ENCODE peak calls at places on chromosomes 1 and 21, in four cellular contexts. O, R, W and D are unnamed samples.

GRCh38 chr1:17531682-17532487 is 7.6 kb upstream of the ARHGEF10L start:
- DNase-seq in O (peak), W (peak), R (peak), D (no peak)

GRCh38 chr1:51414811-51415210 is 84.4 kb upstream of the TTC39A start:
- DNase-seq in O (no peak), R (no peak), W (no peak), D (no peak)

GRCh38 chr1:52139817-52140540 is 1.9 kb upstream of the ZFYVE9 start:
- DNase-seq in W (no peak), R (peak), O (no peak), D (peak)

GRCh38 chr1:183956559-183957188 is 80.9 kb downstream of the COLGALT2 start:
- DNase-seq in O (no peak), W (no peak), R (peak), D (peak)

GRCh38 chr1:62849031-62849430 is 65.1 kb downstream of the ATG4C start:
- DNase-seq in W (no peak), O (no peak), R (no peak), D (no peak)

GRCh38 chr1:89938171-89939055 is 56.5 kb upstream of the ZNF326 start:
- DNase-seq in W (no peak), R (peak), O (no peak), D (no peak)

GRCh38 chr21:18801468-18801867 is 397.9 kb upstream of the TMPRSS15 start:
- DNase-seq in W (no peak), R (peak), O (no peak), D (peak)

GRCh38 chr1:86913399-86913895 is 479 bp downstream of the SELENOF start:
- DNase-seq in R (peak), O (no peak), W (peak), D (peak)

GRCh38 chr1:191669629-191670028 is 488.6 kb upstream of the RGS18 start:
- DNase-seq in W (no peak), R (peak), O (no peak), D (no peak)

GRCh38 chr1:169130683-169131082 is 24.2 kb downstream of the ATP1B1 start:
- DNase-seq in O (no peak), R (no peak), W (no peak), D (no peak)

GRCh38 chr1:57471995-57472394 is 48.1 kb upstream of the DAB1 start:
- DNase-seq in O (no peak), W (no peak), R (no peak), D (no peak)

GRCh38 chr1:37948841-37949240 is 2.0 kb upstream of the INPP5B start:
- DNase-seq in W (no peak), R (no peak), O (no peak), D (no peak)

GRCh38 chr1:192810253-192810880 is 1.5 kb downstream of the RGS2 start:
- DNase-seq in W (no peak), R (no peak), O (no peak), D (no peak)

GRCh38 chr1:59516881-59517280 is 220.0 kb downstream of the FGGY start:
- DNase-seq in W (no peak), O (no peak), R (peak), D (peak)

GRCh38 chr1:224287714-224288113 is 42.3 kb downstream of the NVL start:
- DNase-seq in O (no peak), W (no peak), R (no peak), D (no peak)

GRCh38 chr1:64686828-64687724 is 57.8 kb upstream of the RAVER2 start:
- DNase-seq in O (no peak), W (peak), R (peak), D (peak)

GRCh38 chr21:27024316-27024715 is 57.4 kb upstream of the ADAMTS5 start:
- DNase-seq in O (no peak), R (peak), W (no peak), D (peak)

GRCh38 chr1:218377143-218377660 is 32.1 kb downstream of the TGFB2 start:
- DNase-seq in O (no peak), R (peak), W (no peak), D (peak)

GRCh38 chr1:23592209-23592905 is 33.1 kb upstream of the ID3 start:
- DNase-seq in O (no peak), W (no peak), R (no peak), D (no peak)

GRCh38 chr1:235325854-235326253 is 2.1 kb downstream of the ARID4B start:
- DNase-seq in R (no peak), O (no peak), W (no peak), D (no peak)

GRCh38 chr1:109877320-109877771 is 33.3 kb upstream of the CSF1 start:
- DNase-seq in O (peak), R (peak), W (peak), D (peak)

GRCh38 chr1:236618507-236618906 is 14.2 kb upstream of the HEATR1 start:
- DNase-seq in W (no peak), R (no peak), O (no peak), D (no peak)

GRCh38 chr1:184624626-184625025 is 130.0 kb downstream of the EDEM3 start:
- DNase-seq in W (no peak), R (peak), O (no peak), D (no peak)

GRCh38 chr21:45971487-45972352 is 9.8 kb upstream of the COL6A1 start:
- DNase-seq in O (peak), W (no peak), R (peak), D (no peak)

GRCh38 chr1:67648582-67649326 is 36.2 kb upstream of the GADD45A start:
- DNase-seq in R (no peak), O (no peak), W (no peak), D (no peak)

GRCh38 chr1:10007161-10007560 is 10.1 kb downstream of the RBP7 start:
- DNase-seq in W (no peak), O (peak), R (no peak), D (no peak)

GRCh38 chr1:150889650-150890416 is 2.9 kb downstream of the CTXND2 start:
- DNase-seq in R (no peak), O (no peak), W (no peak), D (no peak)

GRCh38 chr1:55302972-55303371 is 87.8 kb upstream of the USP24 start:
- DNase-seq in R (no peak), O (no peak), W (no peak), D (no peak)

GRCh38 chr1:30225336-30225735 is 498.0 kb downstream of the MATN1 start:
- DNase-seq in R (no peak), O (no peak), W (no peak), D (no peak)

GRCh38 chr21:16353764-16354163 is 624.0 kb downstream of the USP25 start:
- DNase-seq in O (no peak), W (no peak), R (no peak), D (no peak)

GRCh38 chr1:23013657-23014056 is 2.0 kb downstream of the TEX46 start:
- DNase-seq in W (peak), O (no peak), R (peak), D (no peak)

GRCh38 chr1:230708631-230709580 is 5.0 kb downstream of the AGT start:
- DNase-seq in O (no peak), W (no peak), R (no peak), D (no peak)

GRCh38 chr1:206886831-206887230 is 10.4 kb upstream of the IL24 start:
- DNase-seq in R (no peak), O (no peak), W (no peak), D (no peak)

GRCh38 chr1:206885341-206886060 is 11.7 kb upstream of the IL24 start:
- DNase-seq in W (no peak), R (no peak), O (no peak), D (no peak)

GRCh38 chr1:206883160-206883559 is 14.1 kb upstream of the IL24 start:
- DNase-seq in W (no peak), O (no peak), R (no peak), D (no peak)

GRCh38 chr1:206882555-206882954 is 14.7 kb upstream of the IL24 start:
- DNase-seq in O (no peak), W (no peak), R (no peak), D (no peak)

DNA sequence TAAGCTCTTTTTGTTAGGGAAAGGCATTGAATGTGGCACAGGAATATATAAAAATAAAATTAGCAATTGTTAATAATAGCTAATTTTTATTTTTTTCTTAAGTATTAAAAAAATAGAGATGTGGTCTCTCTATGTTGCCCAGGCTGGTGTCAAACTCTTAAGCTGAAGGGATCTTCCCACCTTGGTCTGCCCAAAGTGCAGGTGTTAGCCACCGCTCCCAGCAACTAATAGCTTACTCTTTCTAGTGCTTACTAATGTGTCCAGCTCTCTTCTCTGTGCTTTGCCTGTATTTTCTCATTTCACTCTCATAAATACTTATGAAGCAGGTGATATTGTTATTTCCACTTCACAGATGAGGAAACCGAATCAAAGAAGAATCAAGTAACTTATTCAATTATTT is 13.4 kb upstream of the IL24 start:
- DNase-seq in R (no peak), W (no peak), O (no peak), D (no peak)
- H3K4me3 ChIP-seq in R (no peak), W (no peak), O (no peak), D (no peak)

GRCh38 chr1:924619-925323 is 1.0 kb downstream of the SAMD11 start:
- DNase-seq in W (peak), R (no peak), O (no peak), D (no peak)
- TF ChIP-seq CTCF in W (no peak), R (peak), O (no peak), D (no peak)

GRCh38 chr1:207333620-207334019 is 12.1 kb downstream of the CD55 start:
- DNase-seq in O (no peak), R (no peak), W (no peak), D (no peak)

GRCh38 chr1:207336559-207337467 is 15.3 kb downstream of the CD55 start:
- DNase-seq in O (no peak), W (no peak), R (peak), D (peak)

DNA sequence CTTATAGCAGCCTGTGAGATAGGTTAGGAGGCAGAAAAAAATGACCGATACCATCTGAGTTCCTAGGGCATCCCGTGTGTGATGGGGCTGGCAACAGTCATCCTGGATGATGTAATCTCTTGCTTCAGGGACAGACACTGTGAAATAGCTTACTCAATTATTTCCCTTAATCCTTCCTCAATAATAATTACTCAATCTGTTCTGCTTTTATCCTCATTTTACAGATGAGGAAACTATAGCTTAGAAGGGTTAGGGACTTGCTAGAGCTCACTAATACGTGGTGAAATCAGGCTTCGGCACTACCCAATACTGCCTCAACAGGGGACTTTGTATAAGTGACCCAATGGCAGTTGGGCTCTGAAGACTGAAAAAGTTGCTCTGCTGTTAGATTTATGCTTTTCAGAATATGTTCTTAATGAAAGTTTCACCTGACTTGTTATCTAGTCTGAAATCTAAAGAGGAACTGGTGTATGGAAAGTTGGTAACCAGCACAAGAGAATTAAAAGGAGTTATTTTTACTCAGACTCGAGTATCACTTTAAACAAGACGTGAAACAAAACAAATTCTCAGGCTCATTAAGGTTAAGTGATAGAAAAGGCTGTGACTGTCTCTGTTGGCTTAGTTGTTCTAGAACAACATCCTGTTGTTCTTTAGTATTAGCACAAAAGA is 14.4 kb downstream of the CD55 start:
- DNase-seq in R (no peak), W (no peak), O (no peak), D (no peak)
- H3K4me3 ChIP-seq in R (no peak), W (no peak), O (no peak), D (no peak)

GRCh38 chr1:95451054-95451453 is 217.0 kb downstream of the RWDD3 start:
- DNase-seq in W (no peak), O (no peak), R (no peak), D (no peak)
- TF ChIP-seq CTCF in W (no peak), O (no peak), R (no peak), D (no peak)

GRCh38 chr1:245751671-245752070 is 596.9 kb downstream of the KIF26B start:
- DNase-seq in W (no peak), O (no peak), R (peak), D (no peak)
- H3K4me3 ChIP-seq in W (no peak), O (no peak), R (no peak), D (no peak)

GRCh38 chr1:156923565-156924477 is 3.4 kb downstream of the LRRC71 start:
- DNase-seq in O (no peak), W (peak), R (no peak), D (no peak)

GRCh38 chr1:156921053-156921529 is 659 bp downstream of the LRRC71 start:
- DNase-seq in O (no peak), R (no peak), W (no peak), D (no peak)

GRCh38 chr1:156924478-156925153 is 4.2 kb downstream of the LRRC71 start:
- DNase-seq in O (no peak), W (no peak), R (no peak), D (no peak)

GRCh38 chr1:156922986-156923564 is 2.6 kb downstream of the LRRC71 start:
- DNase-seq in O (no peak), R (no peak), W (no peak), D (no peak)

GRCh38 chr1:156920233-156921052 is at the start of gene LRRC71:
- DNase-seq in O (peak), R (peak), W (peak), D (peak)
- TF ChIP-seq CTCF in O (peak), R (peak), W (peak), D (peak)

GRCh38 chr1:1775364-1776226 is 2.7 kb downstream of the NADK start:
- DNase-seq in R (no peak), W (no peak), O (no peak), D (no peak)
- H3K4me3 ChIP-seq in R (no peak), W (no peak), O (no peak), D (no peak)

DNA sequence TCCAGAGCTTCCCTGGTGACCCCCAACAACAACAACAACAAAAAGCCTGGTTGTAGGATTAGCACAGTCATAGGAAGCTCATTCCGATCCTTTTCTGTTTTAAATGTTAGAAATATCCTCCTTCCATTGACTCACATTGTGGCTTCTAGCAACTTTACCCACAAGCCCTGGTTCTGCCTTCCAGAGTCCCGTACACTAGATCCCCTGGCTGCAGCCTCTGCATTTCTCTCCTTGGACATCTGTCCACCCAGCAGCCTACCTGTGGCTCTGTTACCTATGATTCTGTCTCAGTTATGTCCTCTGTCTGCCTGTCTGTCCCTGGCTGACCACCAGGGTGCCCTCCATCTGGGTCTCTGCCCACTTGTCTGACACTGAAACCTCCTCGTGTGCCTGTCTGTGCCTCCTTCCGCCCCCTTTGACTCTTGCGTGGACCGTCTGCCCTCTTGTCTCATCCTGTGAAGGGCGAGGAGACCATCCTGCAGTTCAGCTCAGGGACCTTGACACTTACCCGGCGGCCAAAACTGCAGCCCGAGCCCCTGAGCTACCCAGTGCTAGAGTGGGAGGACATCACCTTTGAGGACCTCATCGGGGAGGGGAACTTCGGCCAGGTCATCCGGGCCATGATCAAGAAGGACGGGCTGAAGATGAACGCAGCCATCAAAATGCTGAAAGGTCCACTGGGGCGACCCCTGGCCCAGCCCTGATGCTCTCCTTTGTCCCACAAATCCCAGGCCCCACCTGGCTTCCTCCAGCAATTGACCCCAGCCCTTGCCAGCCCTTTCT is 16.1 kb downstream of the TIE1 start:
- DNase-seq in W (no peak), R (no peak), O (no peak), D (no peak)
- TF ChIP-seq CTCF in W (peak), R (peak), O (no peak), D (peak)